ENCODE peak calls at places on chromosomes 3 and 15, in eight cellular contexts. One of them, this sample, is unnamed.

GRCh38 chr3:67863869-67864268 is 209.5 kb upstream of the SUCLG2 start:
- DNase-seq in iPS-NIHi11: peak; percentile 57
- DNase-seq in activated naive CD4-positive, alpha-beta T cell treated with Interleukin-2 at 50 U/mL for 16 hours: no peak
- DNase-seq in GM12892: no peak
- DNase-seq in RWPE2: no peak
- DNase-seq in HFFc6: no peak
- DNase-seq in body of pancreas: peak; percentile 6
- DNase-seq in B cell: no peak
- DNase-seq in this sample: no peak

GRCh38 chr3:137692803-137693431 is 71.2 kb upstream of the SOX14 start:
- DNase-seq in iPS-NIHi11: peak; percentile 70
- DNase-seq in activated naive CD4-positive, alpha-beta T cell treated with Interleukin-2 at 50 U/mL for 16 hours: no peak
- DNase-seq in GM12892: peak; percentile 5
- DNase-seq in RWPE2: no peak
- DNase-seq in HFFc6: no peak
- DNase-seq in body of pancreas: peak; percentile 9
- DNase-seq in B cell: no peak
- DNase-seq in this sample: no peak

GRCh38 chr3:45365060-45365459 is 23.3 kb upstream of the LARS2 start:
- DNase-seq in iPS-NIHi11: no peak
- DNase-seq in activated naive CD4-positive, alpha-beta T cell treated with Interleukin-2 at 50 U/mL for 16 hours: no peak
- DNase-seq in GM12892: no peak
- DNase-seq in RWPE2: no peak
- DNase-seq in HFFc6: peak; percentile 27
- DNase-seq in body of pancreas: no peak
- DNase-seq in B cell: no peak
- DNase-seq in this sample: no peak

GRCh38 chr3:100269410-100270217 is 8.8 kb downstream of the TBC1D23 start:
- DNase-seq in iPS-NIHi11: no peak
- DNase-seq in activated naive CD4-positive, alpha-beta T cell treated with Interleukin-2 at 50 U/mL for 16 hours: no peak
- DNase-seq in GM12892: no peak
- DNase-seq in RWPE2: no peak
- DNase-seq in HFFc6: peak; percentile 98
- DNase-seq in body of pancreas: no peak
- DNase-seq in B cell: no peak
- DNase-seq in this sample: no peak

GRCh38 chr3:70277304-70277703 is 35.1 kb downstream of the MDFIC2 start:
- DNase-seq in iPS-NIHi11: no peak
- DNase-seq in activated naive CD4-positive, alpha-beta T cell treated with Interleukin-2 at 50 U/mL for 16 hours: no peak
- DNase-seq in GM12892: no peak
- DNase-seq in RWPE2: no peak
- DNase-seq in HFFc6: no peak
- DNase-seq in body of pancreas: no peak
- DNase-seq in B cell: no peak
- DNase-seq in this sample: no peak

GRCh38 chr3:170442945-170443344 is 24.3 kb downstream of the CLDN11 start:
- DNase-seq in iPS-NIHi11: peak; percentile 20
- DNase-seq in activated naive CD4-positive, alpha-beta T cell treated with Interleukin-2 at 50 U/mL for 16 hours: no peak
- DNase-seq in GM12892: no peak
- DNase-seq in RWPE2: no peak
- DNase-seq in HFFc6: no peak
- DNase-seq in body of pancreas: no peak
- DNase-seq in B cell: no peak
- DNase-seq in this sample: no peak

GRCh38 chr3:67898916-67899315 is 244.5 kb upstream of the SUCLG2 start:
- DNase-seq in iPS-NIHi11: no peak
- DNase-seq in activated naive CD4-positive, alpha-beta T cell treated with Interleukin-2 at 50 U/mL for 16 hours: no peak
- DNase-seq in GM12892: no peak
- DNase-seq in RWPE2: no peak
- DNase-seq in HFFc6: no peak
- DNase-seq in body of pancreas: no peak
- DNase-seq in B cell: no peak
- DNase-seq in this sample: no peak

GRCh38 chr3:186193534-186194450 is 84.9 kb upstream of the ETV5 start:
- DNase-seq in iPS-NIHi11: peak; percentile 87
- DNase-seq in activated naive CD4-positive, alpha-beta T cell treated with Interleukin-2 at 50 U/mL for 16 hours: no peak
- DNase-seq in GM12892: no peak
- DNase-seq in RWPE2: no peak
- DNase-seq in HFFc6: no peak
- DNase-seq in body of pancreas: peak; percentile 56
- DNase-seq in B cell: peak; percentile 23
- DNase-seq in this sample: no peak

GRCh38 chr15:72057548-72058091 is 60.3 kb downstream of the MYO9A start:
- DNase-seq in iPS-NIHi11: no peak
- DNase-seq in activated naive CD4-positive, alpha-beta T cell treated with Interleukin-2 at 50 U/mL for 16 hours: no peak
- DNase-seq in GM12892: no peak
- DNase-seq in RWPE2: no peak
- DNase-seq in HFFc6: no peak
- DNase-seq in body of pancreas: no peak
- DNase-seq in B cell: no peak
- DNase-seq in this sample: no peak

GRCh38 chr15:98120561-98120960 is 160.1 kb downstream of the ARRDC4 start:
- DNase-seq in iPS-NIHi11: no peak
- DNase-seq in activated naive CD4-positive, alpha-beta T cell treated with Interleukin-2 at 50 U/mL for 16 hours: no peak
- DNase-seq in GM12892: no peak
- DNase-seq in RWPE2: no peak
- DNase-seq in HFFc6: no peak
- DNase-seq in body of pancreas: no peak
- DNase-seq in B cell: no peak
- DNase-seq in this sample: no peak

GRCh38 chr3:44983413-44984040 is 7.5 kb downstream of the EXOSC7 start:
- DNase-seq in iPS-NIHi11: no peak
- DNase-seq in activated naive CD4-positive, alpha-beta T cell treated with Interleukin-2 at 50 U/mL for 16 hours: no peak
- DNase-seq in GM12892: no peak
- DNase-seq in RWPE2: no peak
- DNase-seq in HFFc6: no peak
- DNase-seq in body of pancreas: peak; percentile 21
- DNase-seq in B cell: no peak
- DNase-seq in this sample: no peak

GRCh38 chr15:73959012-73959581 is 32.8 kb downstream of the LOXL1 start:
- DNase-seq in iPS-NIHi11: no peak
- DNase-seq in activated naive CD4-positive, alpha-beta T cell treated with Interleukin-2 at 50 U/mL for 16 hours: no peak
- DNase-seq in GM12892: peak; percentile 7
- DNase-seq in RWPE2: peak; percentile 17
- DNase-seq in HFFc6: no peak
- DNase-seq in body of pancreas: no peak
- DNase-seq in B cell: peak; percentile 17
- DNase-seq in this sample: no peak

GRCh38 chr15:72764656-72765055 is 18.9 kb downstream of the ADPGK start:
- DNase-seq in iPS-NIHi11: no peak
- DNase-seq in activated naive CD4-positive, alpha-beta T cell treated with Interleukin-2 at 50 U/mL for 16 hours: no peak
- DNase-seq in GM12892: no peak
- DNase-seq in RWPE2: no peak
- DNase-seq in HFFc6: peak; percentile 7
- DNase-seq in body of pancreas: no peak
- DNase-seq in B cell: no peak
- DNase-seq in this sample: no peak

GRCh38 chr15:56813995-56814394 is 80.7 kb upstream of the ZNF280D start:
- DNase-seq in iPS-NIHi11: no peak
- DNase-seq in activated naive CD4-positive, alpha-beta T cell treated with Interleukin-2 at 50 U/mL for 16 hours: no peak
- DNase-seq in GM12892: no peak
- DNase-seq in RWPE2: no peak
- DNase-seq in HFFc6: no peak
- DNase-seq in body of pancreas: no peak
- DNase-seq in B cell: no peak
- DNase-seq in this sample: no peak

GRCh38 chr3:128033102-128033501 is 19.1 kb upstream of the SEC61A1 start:
- DNase-seq in iPS-NIHi11: no peak
- DNase-seq in activated naive CD4-positive, alpha-beta T cell treated with Interleukin-2 at 50 U/mL for 16 hours: no peak
- DNase-seq in GM12892: no peak
- DNase-seq in RWPE2: no peak
- DNase-seq in HFFc6: no peak
- DNase-seq in body of pancreas: no peak
- DNase-seq in B cell: no peak
- DNase-seq in this sample: no peak

GRCh38 chr3:41808152-41808551 is 153.8 kb downstream of the ULK4 start:
- DNase-seq in iPS-NIHi11: no peak
- DNase-seq in activated naive CD4-positive, alpha-beta T cell treated with Interleukin-2 at 50 U/mL for 16 hours: no peak
- DNase-seq in GM12892: no peak
- DNase-seq in RWPE2: no peak
- DNase-seq in HFFc6: peak; percentile 58
- DNase-seq in body of pancreas: no peak
- DNase-seq in B cell: no peak
- DNase-seq in this sample: no peak

GRCh38 chr15:76006136-76006778 is 6.0 kb downstream of the NRG4 start:
- DNase-seq in iPS-NIHi11: no peak
- DNase-seq in activated naive CD4-positive, alpha-beta T cell treated with Interleukin-2 at 50 U/mL for 16 hours: no peak
- DNase-seq in GM12892: no peak
- DNase-seq in RWPE2: no peak
- DNase-seq in HFFc6: no peak
- DNase-seq in body of pancreas: peak; percentile 90
- DNase-seq in B cell: no peak
- DNase-seq in this sample: no peak

GRCh38 chr15:93866441-93866840 is 364.9 kb upstream of the MCTP2 start:
- DNase-seq in iPS-NIHi11: no peak
- DNase-seq in activated naive CD4-positive, alpha-beta T cell treated with Interleukin-2 at 50 U/mL for 16 hours: no peak
- DNase-seq in GM12892: no peak
- DNase-seq in RWPE2: no peak
- DNase-seq in HFFc6: no peak
- DNase-seq in body of pancreas: no peak
- DNase-seq in B cell: no peak
- DNase-seq in this sample: no peak

GRCh38 chr3:141383555-141384129 is 15.3 kb downstream of the ZBTB38 start:
- DNase-seq in iPS-NIHi11: no peak
- DNase-seq in activated naive CD4-positive, alpha-beta T cell treated with Interleukin-2 at 50 U/mL for 16 hours: no peak
- DNase-seq in GM12892: no peak
- DNase-seq in RWPE2: no peak
- DNase-seq in HFFc6: peak; percentile 75
- DNase-seq in body of pancreas: no peak
- DNase-seq in B cell: no peak
- DNase-seq in this sample: no peak

GRCh38 chr3:140311428-140311827 is 366.4 kb upstream of the TRIM42 start:
- DNase-seq in iPS-NIHi11: no peak
- DNase-seq in activated naive CD4-positive, alpha-beta T cell treated with Interleukin-2 at 50 U/mL for 16 hours: no peak
- DNase-seq in GM12892: no peak
- DNase-seq in RWPE2: no peak
- DNase-seq in HFFc6: no peak
- DNase-seq in body of pancreas: no peak
- DNase-seq in B cell: no peak
- DNase-seq in this sample: no peak

GRCh38 chr15:98906712-98907083 is 100.9 kb downstream of the PGPEP1L start:
- DNase-seq in iPS-NIHi11: no peak
- DNase-seq in activated naive CD4-positive, alpha-beta T cell treated with Interleukin-2 at 50 U/mL for 16 hours: no peak
- DNase-seq in GM12892: no peak
- DNase-seq in RWPE2: no peak
- DNase-seq in HFFc6: peak; percentile 15
- DNase-seq in body of pancreas: peak; percentile 50
- DNase-seq in B cell: no peak
- DNase-seq in this sample: no peak

GRCh38 chr15:75727031-75727531 is 14.4 kb upstream of the CSPG4 start:
- DNase-seq in iPS-NIHi11: no peak
- DNase-seq in activated naive CD4-positive, alpha-beta T cell treated with Interleukin-2 at 50 U/mL for 16 hours: no peak
- DNase-seq in GM12892: no peak
- DNase-seq in RWPE2: peak; percentile 73
- DNase-seq in HFFc6: no peak
- DNase-seq in body of pancreas: no peak
- DNase-seq in B cell: no peak
- DNase-seq in this sample: peak; percentile 88

GRCh38 chr3:129974451-129975331 is at the start of gene TRH:
- DNase-seq in iPS-NIHi11: peak; percentile 62
- DNase-seq in activated naive CD4-positive, alpha-beta T cell treated with Interleukin-2 at 50 U/mL for 16 hours: no peak
- DNase-seq in GM12892: no peak
- DNase-seq in RWPE2: no peak
- DNase-seq in HFFc6: no peak
- DNase-seq in body of pancreas: no peak
- DNase-seq in B cell: peak; percentile 49
- DNase-seq in this sample: no peak

GRCh38 chr3:192802957-192803899 is 75.9 kb upstream of the FGF12 start:
- DNase-seq in iPS-NIHi11: peak; percentile 54
- DNase-seq in activated naive CD4-positive, alpha-beta T cell treated with Interleukin-2 at 50 U/mL for 16 hours: no peak
- DNase-seq in GM12892: no peak
- DNase-seq in RWPE2: no peak
- DNase-seq in HFFc6: no peak
- DNase-seq in body of pancreas: no peak
- DNase-seq in B cell: peak; percentile 27
- DNase-seq in this sample: no peak

GRCh38 chr3:171801738-171802600 is 8.3 kb downstream of the PLD1 start:
- DNase-seq in iPS-NIHi11: no peak
- DNase-seq in activated naive CD4-positive, alpha-beta T cell treated with Interleukin-2 at 50 U/mL for 16 hours: no peak
- DNase-seq in GM12892: no peak
- DNase-seq in RWPE2: no peak
- DNase-seq in HFFc6: peak; percentile 78
- DNase-seq in body of pancreas: no peak
- DNase-seq in B cell: no peak
- DNase-seq in this sample: no peak

GRCh38 chr15:33547876-33548275 is 237.1 kb downstream of the RYR3 start:
- DNase-seq in iPS-NIHi11: peak; percentile 73
- DNase-seq in activated naive CD4-positive, alpha-beta T cell treated with Interleukin-2 at 50 U/mL for 16 hours: no peak
- DNase-seq in GM12892: no peak
- DNase-seq in RWPE2: no peak
- DNase-seq in HFFc6: peak; percentile 19
- DNase-seq in body of pancreas: peak; percentile 4
- DNase-seq in B cell: no peak
- DNase-seq in this sample: no peak

GRCh38 chr3:40290396-40290795 is 19.1 kb upstream of the EIF1B start:
- DNase-seq in iPS-NIHi11: no peak
- DNase-seq in activated naive CD4-positive, alpha-beta T cell treated with Interleukin-2 at 50 U/mL for 16 hours: peak; percentile 43
- DNase-seq in GM12892: no peak
- DNase-seq in RWPE2: no peak
- DNase-seq in HFFc6: no peak
- DNase-seq in body of pancreas: no peak
- DNase-seq in B cell: no peak
- DNase-seq in this sample: no peak

GRCh38 chr3:112425382-112425781 is 73.9 kb downstream of the BTLA start:
- DNase-seq in iPS-NIHi11: no peak
- DNase-seq in activated naive CD4-positive, alpha-beta T cell treated with Interleukin-2 at 50 U/mL for 16 hours: no peak
- DNase-seq in GM12892: no peak
- DNase-seq in RWPE2: no peak
- DNase-seq in HFFc6: no peak
- DNase-seq in body of pancreas: no peak
- DNase-seq in B cell: no peak
- DNase-seq in this sample: no peak

GRCh38 chr3:195086341-195086740 is 184.6 kb downstream of the XXYLT1 start:
- DNase-seq in iPS-NIHi11: no peak
- DNase-seq in activated naive CD4-positive, alpha-beta T cell treated with Interleukin-2 at 50 U/mL for 16 hours: no peak
- DNase-seq in GM12892: no peak
- DNase-seq in RWPE2: no peak
- DNase-seq in HFFc6: no peak
- DNase-seq in body of pancreas: no peak
- DNase-seq in B cell: no peak
- DNase-seq in this sample: peak; percentile 50

GRCh38 chr3:49930241-49930690 is 655 bp upstream of the MON1A start:
- DNase-seq in iPS-NIHi11: no peak
- DNase-seq in activated naive CD4-positive, alpha-beta T cell treated with Interleukin-2 at 50 U/mL for 16 hours: no peak
- DNase-seq in GM12892: no peak
- DNase-seq in RWPE2: no peak
- DNase-seq in HFFc6: no peak
- DNase-seq in body of pancreas: no peak
- DNase-seq in B cell: no peak
- DNase-seq in this sample: no peak

GRCh38 chr3:20147374-20147773 is 38.6 kb downstream of the SGO1 start:
- DNase-seq in iPS-NIHi11: no peak
- DNase-seq in activated naive CD4-positive, alpha-beta T cell treated with Interleukin-2 at 50 U/mL for 16 hours: no peak
- DNase-seq in GM12892: no peak
- DNase-seq in RWPE2: no peak
- DNase-seq in HFFc6: no peak
- DNase-seq in body of pancreas: no peak
- DNase-seq in B cell: no peak
- DNase-seq in this sample: no peak

GRCh38 chr3:1055870-1056269 is 37.0 kb upstream of the CNTN6 start:
- DNase-seq in iPS-NIHi11: no peak
- DNase-seq in activated naive CD4-positive, alpha-beta T cell treated with Interleukin-2 at 50 U/mL for 16 hours: no peak
- DNase-seq in GM12892: no peak
- DNase-seq in RWPE2: no peak
- DNase-seq in HFFc6: no peak
- DNase-seq in body of pancreas: no peak
- DNase-seq in B cell: no peak
- DNase-seq in this sample: no peak

GRCh38 chr3:155807823-155808222 is 1.7 kb upstream of the C3orf33 start:
- DNase-seq in iPS-NIHi11: no peak
- DNase-seq in activated naive CD4-positive, alpha-beta T cell treated with Interleukin-2 at 50 U/mL for 16 hours: no peak
- DNase-seq in GM12892: no peak
- DNase-seq in RWPE2: no peak
- DNase-seq in HFFc6: peak; percentile 8
- DNase-seq in body of pancreas: no peak
- DNase-seq in B cell: no peak
- DNase-seq in this sample: no peak

GRCh38 chr15:31396881-31397560 is 70.4 kb downstream of the KLF13 start:
- DNase-seq in iPS-NIHi11: peak; percentile 95
- DNase-seq in activated naive CD4-positive, alpha-beta T cell treated with Interleukin-2 at 50 U/mL for 16 hours: no peak
- DNase-seq in GM12892: no peak
- DNase-seq in RWPE2: peak; percentile 97
- DNase-seq in HFFc6: peak; percentile 52
- DNase-seq in body of pancreas: peak; percentile 96
- DNase-seq in B cell: peak; percentile 38
- DNase-seq in this sample: no peak

This sample was measured in chondrocyte.